ENCODE peak calls at places on chromosomes 5 and 9, in four cellular contexts. R, A, S and C are unnamed samples.

GRCh38 chr9:135320943-135321342 is 158.6 kb upstream of the PPP1R26 start:
- DNase-seq in R (no peak), A (no peak), S (no peak), C (no peak)

GRCh38 chr5:27810458-27810857 is 772.1 kb upstream of the CDH9 start:
- DNase-seq in R (no peak), A (no peak), S (no peak), C (no peak)

GRCh38 chr5:3026099-3026498 is 274.6 kb upstream of the IRX2 start:
- DNase-seq in R (no peak), A (no peak), S (no peak), C (no peak)

GRCh38 chr9:86549434-86549833 is 195.2 kb upstream of the TUT7 start:
- DNase-seq in R (no peak), A (no peak), S (no peak), C (no peak)

GRCh38 chr5:95709967-95710650 is 21.0 kb upstream of the RHOBTB3 start:
- DNase-seq in R (peak), A (peak), S (no peak), C (no peak)

GRCh38 chr5:57302164-57302563 is 128.3 kb downstream of the GPBP1 start:
- DNase-seq in R (peak), A (no peak), S (no peak), C (no peak)

GRCh38 chr9:92657296-92658094 is 12.4 kb downstream of the IPPK start:
- DNase-seq in R (no peak), A (peak), S (no peak), C (no peak)

GRCh38 chr9:94031380-94031779 is 52.9 kb upstream of the PTPDC1 start:
- DNase-seq in R (no peak), A (no peak), S (no peak), C (no peak)

DNA sequence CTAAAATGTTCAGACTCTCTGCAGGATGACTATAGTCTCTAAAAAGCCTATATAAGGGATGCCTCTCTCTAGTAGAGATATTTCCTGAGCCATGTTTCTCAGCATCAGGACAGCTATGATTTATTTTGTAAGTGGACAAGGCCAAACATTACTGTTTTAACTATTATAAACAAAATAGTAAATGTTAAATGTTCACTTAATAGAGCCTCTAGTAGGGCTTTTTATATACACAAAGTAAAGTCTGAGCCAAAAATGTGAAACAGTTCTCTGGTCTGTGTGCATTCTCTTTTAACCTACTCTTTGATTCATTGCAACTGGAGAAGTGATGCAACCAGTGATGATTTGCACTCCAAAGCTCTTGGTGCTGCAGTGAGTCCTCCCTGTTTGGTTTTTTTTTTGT is 220.5 kb downstream of the GDNF start:
- DNase-seq in R (no peak), A (no peak), S (no peak), C (no peak)
- TF ChIP-seq ELF4 in R (no peak), A (no peak), S (no peak), C (no peak)

GRCh38 chr9:106970976-106971457 is 108.1 kb downstream of the ZNF462 start:
- DNase-seq in R (no peak), A (no peak), S (no peak), C (no peak)
- TF ChIP-seq ELF4 in R (no peak), A (no peak), S (no peak), C (no peak)

DNA sequence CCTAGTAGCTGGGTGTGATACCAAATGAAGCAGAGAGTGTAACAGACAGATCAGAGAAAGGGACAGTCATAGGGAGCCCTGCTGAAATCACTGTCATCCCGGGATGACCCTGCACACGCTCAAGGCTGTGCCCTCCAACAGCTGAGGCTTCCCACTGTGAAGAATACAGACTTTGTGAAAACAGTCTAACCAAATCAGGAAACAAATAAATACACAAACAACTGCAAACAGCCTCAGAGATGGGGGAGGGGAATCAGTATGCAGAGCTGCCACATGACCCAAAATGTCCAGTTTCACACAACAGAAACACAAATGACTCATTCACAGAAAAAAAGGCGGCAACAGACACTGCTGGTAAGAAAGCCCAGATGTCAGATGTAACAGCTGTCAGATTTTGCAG is 101.9 kb downstream of the ADAMTS2 start:
- DNase-seq in R (no peak), A (peak), S (no peak), C (no peak)
- TF ChIP-seq ELF4 in R (no peak), A (no peak), S (no peak), C (no peak)

GRCh38 chr9:114372971-114373591 is 14.7 kb downstream of the AKNA start:
- DNase-seq in R (no peak), A (no peak), S (no peak), C (no peak)

GRCh38 chr9:114370251-114370984 is 17.4 kb downstream of the AKNA start:
- DNase-seq in R (no peak), A (peak), S (no peak), C (no peak)

GRCh38 chr9:114370985-114371335 is 16.8 kb downstream of the AKNA start:
- DNase-seq in R (no peak), A (no peak), S (no peak), C (no peak)

GRCh38 chr9:114371343-114371985 is 16.3 kb downstream of the AKNA start:
- DNase-seq in R (no peak), A (no peak), S (no peak), C (no peak)

GRCh38 chr9:114371986-114372917 is 15.5 kb downstream of the AKNA start:
- DNase-seq in R (no peak), A (no peak), S (no peak), C (no peak)
- TF ChIP-seq ELF4 in R (no peak), A (no peak), S (no peak), C (no peak)

DNA sequence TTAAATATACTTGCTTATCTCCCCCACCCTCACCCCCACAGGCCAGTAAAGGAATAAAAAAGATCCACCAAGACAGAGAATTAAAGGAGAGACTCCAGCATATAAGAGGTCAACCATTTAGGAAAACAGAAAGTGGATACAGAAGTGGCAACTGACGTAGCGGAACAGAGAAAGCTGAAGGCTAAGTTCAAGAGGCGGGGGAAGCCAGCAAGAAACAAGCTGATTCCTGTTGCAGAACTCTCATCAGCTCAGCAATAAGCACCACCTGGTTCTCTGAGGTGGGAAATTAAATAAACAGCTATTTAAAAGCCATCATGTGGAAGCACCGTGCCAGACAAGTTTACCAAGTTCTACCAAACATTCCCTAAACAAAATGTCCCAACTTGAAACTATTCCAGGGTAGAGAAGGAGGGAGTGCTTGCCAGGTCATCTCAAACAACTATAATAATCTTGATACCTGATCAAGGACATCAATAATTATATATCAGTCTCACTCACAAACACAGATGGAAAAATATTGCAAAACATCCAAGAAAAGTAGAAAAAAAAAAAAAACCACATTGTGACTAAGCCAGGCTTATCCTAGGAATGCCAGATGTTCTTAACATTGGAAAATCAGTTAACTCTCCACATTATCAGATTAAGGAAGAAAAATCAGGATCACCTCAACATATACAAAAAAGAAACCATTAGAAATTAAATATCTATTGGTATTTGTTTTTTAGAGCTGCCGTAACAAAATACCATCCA is 7.3 kb upstream of the ARL15 start:
- DNase-seq in R (no peak), A (no peak), S (no peak), C (no peak)
- TF ChIP-seq ELF4 in R (no peak), A (no peak), S (no peak), C (no peak)

GRCh38 chr5:127916875-127917573 is 166.5 kb upstream of the SLC12A2 start:
- DNase-seq in R (no peak), A (no peak), S (no peak), C (no peak)

GRCh38 chr5:127919006-127919796 is 164.4 kb upstream of the SLC12A2 start:
- DNase-seq in R (no peak), A (no peak), S (no peak), C (no peak)

GRCh38 chr5:127922603-127923002 is 161.0 kb upstream of the SLC12A2 start:
- DNase-seq in R (no peak), A (no peak), S (no peak), C (no peak)

GRCh38 chr5:127920936-127921335 is 162.6 kb upstream of the SLC12A2 start:
- DNase-seq in R (no peak), A (no peak), S (no peak), C (no peak)

DNA sequence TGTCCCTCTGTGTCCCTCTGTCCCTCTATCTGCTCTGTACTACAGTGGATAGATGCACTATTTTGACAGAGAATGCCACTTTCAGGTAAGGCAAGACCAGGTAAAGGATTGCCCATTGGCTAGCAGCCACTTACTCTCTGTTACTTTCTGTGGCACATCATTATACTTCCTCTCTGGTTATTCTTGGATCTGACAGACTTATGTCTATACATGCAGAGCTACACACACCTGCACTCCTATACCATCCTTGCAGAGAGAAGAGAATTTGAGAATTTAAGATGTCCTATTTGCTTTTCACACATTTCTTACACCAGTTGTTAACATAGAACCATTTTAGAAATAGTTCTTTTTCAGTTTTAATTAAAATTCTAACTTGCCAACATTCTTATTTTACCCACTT is 163.7 kb upstream of the SLC12A2 start:
- DNase-seq in R (no peak), A (no peak), S (no peak), C (no peak)
- TF ChIP-seq ELF4 in R (no peak), A (no peak), S (no peak), C (no peak)

GRCh38 chr5:44546283-44546682 is 157.1 kb upstream of the FGF10 start:
- DNase-seq in R (no peak), A (no peak), S (no peak), C (no peak)
- TF ChIP-seq ELF4 in R (no peak), A (no peak), S (no peak), C (no peak)

GRCh38 chr9:97983524-97984187 is 515 bp downstream of the ANP32B start:
- DNase-seq in R (no peak), A (peak), S (peak), C (peak)

GRCh38 chr9:97981828-97982164 is 1.3 kb upstream of the ANP32B start:
- DNase-seq in R (no peak), A (no peak), S (no peak), C (no peak)

GRCh38 chr9:97982191-97982718 is 886 bp upstream of the ANP32B start:
- DNase-seq in R (no peak), A (peak), S (no peak), C (no peak)

GRCh38 chr9:97984188-97985057 is 1.3 kb downstream of the ANP32B start:
- DNase-seq in R (peak), A (peak), S (peak), C (peak)

DNA sequence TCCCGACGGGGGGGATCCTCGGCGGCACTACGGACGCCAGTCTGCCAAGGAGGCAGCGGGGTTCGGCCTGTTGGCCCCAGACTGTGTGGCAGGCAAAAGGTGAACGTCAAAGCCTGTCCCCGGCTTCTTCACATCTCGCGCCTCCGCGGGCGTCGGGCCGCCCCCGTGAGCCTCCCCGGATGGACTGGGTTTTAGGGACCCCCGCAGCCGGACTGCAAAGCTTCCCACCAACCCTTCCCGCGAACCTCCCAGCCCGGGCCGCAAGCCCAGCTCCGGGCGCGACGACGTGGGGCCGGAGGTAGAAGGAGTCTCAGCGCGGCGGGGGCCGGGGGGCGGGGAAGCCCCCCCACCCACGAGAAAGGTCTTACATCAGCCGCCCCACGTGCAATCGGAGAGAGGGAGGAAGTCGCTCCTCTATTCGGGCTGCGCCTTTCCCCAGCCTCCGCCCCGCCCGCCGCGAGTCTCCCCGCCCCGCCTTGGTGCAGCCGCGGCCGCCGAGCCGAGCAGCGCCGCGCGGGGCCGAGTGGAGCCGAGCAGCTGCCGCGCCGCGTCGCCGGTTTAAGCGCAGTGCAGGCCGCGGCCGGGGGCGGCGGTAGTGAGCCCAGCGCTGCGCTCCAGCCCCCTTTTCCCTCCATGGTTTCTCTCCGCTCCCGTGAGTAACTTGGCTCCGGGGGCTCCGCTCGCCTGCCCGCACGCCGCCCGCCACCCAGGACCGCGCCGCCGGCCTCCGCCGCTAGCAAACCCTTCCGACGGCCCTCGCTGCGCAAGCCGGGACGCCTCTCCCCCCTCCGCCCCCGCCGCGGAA is at the start of gene ANP32B:
- DNase-seq in R (peak), A (peak), S (peak), C (peak)
- TF ChIP-seq ELF4 in R (no peak), A (no peak), S (no peak), C (peak)

DNA sequence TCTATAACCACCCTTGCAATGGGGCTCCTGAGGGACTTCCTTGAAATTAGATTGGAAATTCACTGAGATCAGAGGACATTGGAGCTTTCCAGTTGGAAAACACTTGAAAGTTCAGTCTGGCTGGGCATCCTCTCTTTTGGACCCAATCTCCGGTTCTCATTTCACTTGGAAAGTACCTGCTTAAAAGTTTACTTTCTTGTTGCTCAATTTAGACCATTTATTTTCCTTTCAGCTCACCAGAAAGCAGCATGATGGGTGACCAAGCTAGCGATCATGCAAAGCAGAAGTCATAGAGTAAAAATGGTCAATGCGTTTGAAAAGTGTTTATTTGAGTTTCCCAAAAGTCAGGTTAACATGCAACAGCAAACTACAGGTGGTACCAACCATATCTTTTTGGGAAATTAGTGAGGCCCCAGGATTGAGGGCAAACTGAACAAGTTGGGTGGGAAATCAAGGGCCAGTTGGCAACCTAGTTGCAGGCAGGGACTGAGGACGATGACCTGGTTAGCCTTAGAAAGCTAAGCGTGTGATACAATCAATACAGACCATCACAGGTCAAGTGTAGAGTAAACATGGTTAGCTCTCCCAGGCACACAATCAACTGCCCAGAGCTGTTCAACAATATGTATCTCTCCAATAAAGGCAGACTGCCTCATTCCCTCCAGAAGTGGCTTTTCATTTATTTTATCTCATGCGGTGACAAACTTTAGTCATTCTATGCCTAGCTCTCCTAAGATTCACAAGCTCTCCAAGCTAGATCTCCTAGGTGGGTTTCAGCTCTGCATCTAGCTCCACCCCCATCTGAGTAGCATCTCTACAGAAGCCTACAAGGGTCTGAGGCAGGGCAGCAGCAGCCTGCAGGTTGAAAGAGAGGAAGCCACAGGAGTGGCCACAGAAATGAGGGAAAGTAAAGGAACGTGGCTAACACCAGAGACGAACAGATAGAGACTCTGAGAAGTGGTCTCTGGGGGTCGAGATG is 136.9 kb downstream of the UGCG start:
- DNase-seq in R (peak), A (no peak), S (no peak), C (no peak)
- TF ChIP-seq ELF4 in R (no peak), A (no peak), S (no peak), C (no peak)